ENCODE peak calls at places on chromosomes 1 and 21, in ten cellular contexts. P, O, V, U, N, M, H, E, C and Z are unnamed samples.

GRCh38 chr1:113536182-113536780 is 146.0 kb downstream of the MAGI3 start:
- DNase-seq in P (no peak), O (no peak), V (no peak), U (peak; percentile 20), N (no peak), M (no peak), H (no peak), E (no peak), C (no peak), Z (no peak)

GRCh38 chr21:45822002-45822397 is 159.6 kb upstream of the COL6A1 start:
- DNase-seq in P (no peak), O (no peak), V (no peak), U (no peak), N (no peak), M (no peak), H (no peak), E (no peak), C (no peak), Z (no peak)

GRCh38 chr1:248821101-248821500 is 4.6 kb downstream of the SH3BP5L start:
- DNase-seq in P (peak; percentile 80), O (no peak), V (no peak), U (peak; percentile 32), N (no peak), M (peak; percentile 32), H (no peak), E (no peak), C (no peak), Z (no peak)

GRCh38 chr1:36286802-36287201 is 19.4 kb upstream of the SH3D21 start:
- DNase-seq in P (no peak), O (no peak), V (no peak), U (no peak), N (no peak), M (no peak), H (no peak), E (no peak), C (no peak), Z (no peak)

GRCh38 chr1:4308826-4309225 is 345.6 kb upstream of the AJAP1 start:
- DNase-seq in P (no peak), O (no peak), V (no peak), U (no peak), N (no peak), M (no peak), H (no peak), E (peak; percentile 22), C (no peak), Z (no peak)

GRCh38 chr1:160006312-160006940 is 25.4 kb downstream of the PIGM start:
- DNase-seq in P (peak; percentile 58), O (peak; percentile 89), V (peak; percentile 72), U (peak; percentile 49), N (peak; percentile 55), M (no peak), H (peak; percentile 71), E (peak; percentile 85), C (peak; percentile 82), Z (peak; percentile 73)

GRCh38 chr1:27144349-27144748 is 10.6 kb downstream of the SLC9A1 start:
- DNase-seq in P (no peak), O (no peak), V (no peak), U (no peak), N (no peak), M (peak; percentile 34), H (no peak), E (peak; percentile 71), C (no peak), Z (no peak)

GRCh38 chr1:14899686-14900085 is 253.9 kb upstream of the TMEM51 start:
- DNase-seq in P (no peak), O (no peak), V (no peak), U (no peak), N (no peak), M (no peak), H (no peak), E (no peak), C (no peak), Z (no peak)

GRCh38 chr1:29453502-29454240 is 217.3 kb downstream of the PTPRU start:
- DNase-seq in P (peak; percentile 29), O (peak; percentile 94), V (no peak), U (peak; percentile 62), N (no peak), M (no peak), H (peak; percentile 41), E (peak; percentile 15), C (peak; percentile 78), Z (no peak)

GRCh38 chr21:43900078-43900385 is 35.0 kb downstream of the AGPAT3 start:
- DNase-seq in P (no peak), O (no peak), V (no peak), U (no peak), N (no peak), M (no peak), H (no peak), E (no peak), C (no peak), Z (no peak)

GRCh38 chr1:84598846-84599741 is 24.9 kb upstream of the CTBS start:
- DNase-seq in P (peak; percentile 73), O (no peak), V (no peak), U (peak; percentile 86), N (no peak), M (peak; percentile 77), H (no peak), E (no peak), C (no peak), Z (no peak)

GRCh38 chr1:215526147-215526845 is 40.8 kb upstream of the KCTD3 start:
- DNase-seq in P (no peak), O (peak; percentile 72), V (no peak), U (peak; percentile 75), N (no peak), M (no peak), H (no peak), E (no peak), C (peak; percentile 68), Z (no peak)

DNA sequence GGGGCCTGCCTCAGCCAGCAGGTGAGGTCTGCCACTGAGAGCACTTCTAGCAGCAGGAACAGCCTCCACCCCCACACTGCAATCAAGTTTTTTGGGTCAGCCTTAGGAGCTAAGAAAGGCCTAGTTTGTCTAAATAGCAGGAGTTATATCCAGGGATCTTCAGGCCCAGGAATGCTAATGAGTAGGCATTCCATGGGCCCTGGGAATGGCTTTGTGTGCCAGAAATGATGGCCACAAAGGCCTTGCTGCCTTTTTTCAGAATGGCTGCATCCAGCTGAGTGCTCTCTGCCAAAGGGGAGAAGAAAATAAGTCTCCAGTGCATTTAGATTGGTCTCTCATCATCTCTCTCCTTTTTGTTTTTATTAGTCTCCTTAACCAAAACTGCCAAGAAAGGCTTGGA is 2.8 kb downstream of the MRTO4 start:
- DNase-seq in P (no peak), O (peak; percentile 29), V (no peak), U (no peak), N (no peak), M (no peak), H (no peak), E (no peak), C (no peak), Z (no peak)
- H3K27ac ChIP-seq in P (no peak overlapping the region), O (peak overlapping the region; percentile 32), V (no peak overlapping the region), U (no peak overlapping the region), N (no peak overlapping the region), M (no peak overlapping the region), H (no peak overlapping the region), E (no peak overlapping the region), C (no peak overlapping the region), Z (no peak overlapping the region)

GRCh38 chr1:234612352-234613127 is 2.6 kb upstream of the IRF2BP2 start:
- DNase-seq in P (peak; percentile 98), O (peak; percentile 57), V (peak; percentile 83), U (peak; percentile 99), N (peak; percentile 91), M (peak; percentile 99), H (peak; percentile 87), E (peak; percentile 91), C (peak; percentile 98), Z (peak; percentile 92)
- TF ChIP-seq CTCF in P (no peak), O (no peak), V (no peak), U (no peak), N (peak; percentile 6), M (no peak), H (no peak), E (no peak), C (no peak), Z (no peak)

GRCh38 chr1:175742790-175743459 is 470 bp downstream of the TNR start:
- DNase-seq in P (peak; percentile 18), O (peak; percentile 88), V (no peak), U (peak; percentile 15), N (no peak), M (peak; percentile 24), H (peak; percentile 35), E (no peak), C (peak; percentile 32), Z (peak; percentile 7)
- H3K27ac ChIP-seq in P (no peak overlapping the region), O (no peak overlapping the region), V (no peak overlapping the region), U (no peak overlapping the region), N (no peak overlapping the region), M (no peak overlapping the region), H (no peak overlapping the region), E (no peak overlapping the region), C (no peak overlapping the region), Z (no peak overlapping the region)

GRCh38 chr1:244209955-244210354 is 158.9 kb downstream of the ZBTB18 start:
- DNase-seq in P (no peak), O (no peak), V (no peak), U (no peak), N (no peak), M (no peak), H (no peak), E (no peak), C (no peak), Z (no peak)

GRCh38 chr1:244211559-244211944 is 160.5 kb downstream of the ZBTB18 start:
- DNase-seq in P (no peak), O (no peak), V (no peak), U (peak; percentile 62), N (no peak), M (no peak), H (no peak), E (no peak), C (no peak), Z (no peak)

GRCh38 chr1:244212792-244213475 is 161.9 kb downstream of the ZBTB18 start:
- DNase-seq in P (no peak), O (no peak), V (no peak), U (no peak), N (no peak), M (no peak), H (no peak), E (no peak), C (no peak), Z (no peak)

GRCh38 chr1:244212219-244212618 is 161.1 kb downstream of the ZBTB18 start:
- DNase-seq in P (no peak), O (no peak), V (no peak), U (no peak), N (no peak), M (no peak), H (no peak), E (no peak), C (no peak), Z (no peak)

GRCh38 chr1:244210884-244211558 is 159.9 kb downstream of the ZBTB18 start:
- DNase-seq in P (no peak), O (peak; percentile 89), V (no peak), U (no peak), N (no peak), M (no peak), H (no peak), E (no peak), C (peak; percentile 48), Z (no peak)
- TF ChIP-seq CTCF in P (peak; percentile 60), O (peak; percentile 87), V (no peak), U (peak; percentile 40), N (no peak), M (peak; percentile 53), H (peak; percentile 53), E (peak; percentile 7), C (peak; percentile 85), Z (peak; percentile 24)